ENCODE peak calls at places on chromosomes 7 and 10, in four cellular contexts. N is heart right ventricle, C is AG04450, R is body of pancreas. Z is an unnamed sample.

GRCh38 chr7:150580615-150580986 is 13.4 kb downstream of the GIMAP4 start:
- DNase-seq in N (no peak), C (no peak), R (no peak), Z (no peak)

GRCh38 chr7:25216837-25217236 is 11.4 kb downstream of the NPVF start:
- DNase-seq in N (no peak), C (peak), R (no peak), Z (no peak)

GRCh38 chr10:48406204-48406603 is 99.7 kb downstream of the MAPK8 start:
- DNase-seq in N (no peak), C (no peak), R (no peak), Z (peak)

GRCh38 chr10:124339951-124340760 is 78.6 kb downstream of the OAT start:
- DNase-seq in N (no peak), C (peak), R (no peak), Z (no peak)

GRCh38 chr7:143352506-143353130 is 9.9 kb downstream of the FAM131B start:
- DNase-seq in N (no peak), C (no peak), R (no peak), Z (no peak)

GRCh38 chr10:113563306-113564088 is 10.6 kb downstream of the HABP2 start:
- DNase-seq in N (peak), C (peak), R (peak), Z (no peak)

GRCh38 chr7:37557810-37558209 is 109.1 kb upstream of the ELMO1 start:
- DNase-seq in N (no peak), C (no peak), R (no peak), Z (no peak)

GRCh38 chr7:98110249-98111022 is 3.8 kb downstream of the LMTK2 start:
- DNase-seq in N (no peak), C (no peak), R (peak), Z (no peak)

GRCh38 chr10:22736134-22736533 is 21.8 kb upstream of the PIP4K2A start:
- DNase-seq in N (no peak), C (no peak), R (no peak), Z (no peak)

GRCh38 chr7:107152011-107152410 is 16.8 kb upstream of the HBP1 start:
- DNase-seq in N (no peak), C (no peak), R (no peak), Z (no peak)

GRCh38 chr7:24701232-24701898 is 55.9 kb downstream of the GSDME start:
- DNase-seq in N (no peak), C (peak), R (no peak), Z (peak)

GRCh38 chr10:786666-787512 is 97.4 kb upstream of the DIP2C start:
- DNase-seq in N (no peak), C (no peak), R (no peak), Z (no peak)

GRCh38 chr7:46603780-46604725 is 683.0 kb upstream of the IGFBP3 start:
- DNase-seq in N (peak), C (no peak), R (peak), Z (no peak)

GRCh38 chr10:6120691-6121090 is 31.9 kb downstream of the RBM17 start:
- DNase-seq in N (no peak), C (no peak), R (no peak), Z (no peak)

GRCh38 chr7:136958016-136958415 is 89.6 kb downstream of the CHRM2 start:
- DNase-seq in N (no peak), C (no peak), R (no peak), Z (no peak)

GRCh38 chr7:25026156-25026555 is 46.2 kb upstream of the OSBPL3 start:
- DNase-seq in N (no peak), C (no peak), R (no peak), Z (no peak)

GRCh38 chr10:132096223-132096622 is 30.5 kb downstream of the JAKMIP3 start:
- DNase-seq in N (no peak), C (no peak), R (no peak), Z (peak)

GRCh38 chr10:19302117-19302516 is 253.5 kb downstream of the MALRD1 start:
- DNase-seq in N (no peak), C (peak), R (no peak), Z (peak)

GRCh38 chr7:41786324-41786723 is 83.4 kb upstream of the INHBA start:
- DNase-seq in N (no peak), C (no peak), R (no peak), Z (no peak)

GRCh38 chr7:150948791-150949251 is 29.3 kb downstream of the KCNH2 start:
- DNase-seq in N (no peak), C (no peak), R (no peak), Z (no peak)

GRCh38 chr7:34096777-34097176 is 191.4 kb downstream of the BMPER start:
- DNase-seq in N (no peak), C (no peak), R (no peak), Z (no peak)

GRCh38 chr10:5018150-5018549 is 14.5 kb upstream of the AKR1C2 start:
- DNase-seq in N (no peak), C (no peak), R (no peak), Z (no peak)
- TF ChIP-seq CTCF in N (no peak), C (no peak), R (no peak), Z (no peak)

GRCh38 chr10:116757246-116757645 is 14.9 kb upstream of the HSPA12A start:
- DNase-seq in N (no peak), C (no peak), R (no peak), Z (no peak)

GRCh38 chr10:116761883-116762282 is 19.5 kb upstream of the HSPA12A start:
- DNase-seq in N (no peak), C (no peak), R (no peak), Z (no peak)

GRCh38 chr10:116764979-116765378 is 22.6 kb upstream of the HSPA12A start:
- DNase-seq in N (no peak), C (no peak), R (no peak), Z (no peak)

GRCh38 chr10:116763440-116763839 is 21.1 kb upstream of the HSPA12A start:
- DNase-seq in N (no peak), C (no peak), R (no peak), Z (no peak)

GRCh38 chr10:116760919-116761318 is 18.6 kb upstream of the HSPA12A start:
- DNase-seq in N (no peak), C (no peak), R (no peak), Z (no peak)
- TF ChIP-seq CTCF in N (no peak), C (no peak), R (no peak), Z (no peak)

DNA sequence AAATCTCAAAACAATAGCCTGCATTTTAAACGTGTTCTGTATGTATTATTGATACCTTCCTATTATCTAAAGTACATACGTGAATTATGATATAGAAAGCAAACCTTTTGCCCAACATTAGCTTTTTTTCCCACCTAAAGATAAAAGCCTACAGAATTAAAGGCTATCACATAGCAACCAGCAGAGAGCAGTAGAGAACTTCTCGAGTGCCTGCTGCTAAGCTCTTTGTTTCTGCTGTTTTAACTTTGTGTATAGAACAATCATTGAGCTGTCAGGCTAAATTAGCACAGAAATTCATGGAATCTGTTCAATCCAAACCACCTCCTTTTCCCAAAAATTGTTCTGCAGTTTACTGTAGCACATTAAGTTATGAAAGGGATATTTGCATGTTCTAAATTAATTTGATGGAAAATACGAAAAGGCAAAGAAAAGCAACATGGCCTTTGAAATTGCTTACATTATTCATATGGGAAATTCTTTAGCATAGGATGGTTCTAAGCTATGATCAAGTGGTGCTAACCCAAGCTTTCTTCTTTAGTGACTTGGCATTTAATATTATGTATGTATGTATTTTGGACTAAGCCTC is 1288.5 kb downstream of the GATA3 start:
- DNase-seq in N (no peak), C (peak), R (peak), Z (peak)
- TF ChIP-seq CTCF in N (peak), C (peak), R (peak), Z (peak)

DNA sequence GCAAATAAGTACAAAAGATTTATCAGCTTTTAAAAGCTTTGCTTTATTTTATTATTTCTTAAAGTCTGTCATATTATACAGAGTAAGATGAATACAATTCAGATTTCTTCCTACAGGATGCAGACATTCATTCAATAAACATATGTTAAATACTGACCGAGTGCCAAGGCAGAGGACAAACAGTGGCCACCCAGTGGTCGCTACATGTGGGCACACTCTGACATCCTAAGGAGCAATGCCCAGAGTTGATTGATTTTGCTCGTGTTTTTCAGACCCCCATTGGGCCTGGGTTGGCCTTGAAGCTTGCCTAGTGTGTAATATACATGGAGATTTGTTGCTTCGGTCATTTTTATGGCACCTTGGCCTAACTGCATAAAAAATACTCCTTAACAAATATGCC is 201.2 kb downstream of the CCDC3 start:
- DNase-seq in N (no peak), C (no peak), R (no peak), Z (no peak)
- TF ChIP-seq CTCF in N (no peak), C (peak), R (no peak), Z (peak)

DNA sequence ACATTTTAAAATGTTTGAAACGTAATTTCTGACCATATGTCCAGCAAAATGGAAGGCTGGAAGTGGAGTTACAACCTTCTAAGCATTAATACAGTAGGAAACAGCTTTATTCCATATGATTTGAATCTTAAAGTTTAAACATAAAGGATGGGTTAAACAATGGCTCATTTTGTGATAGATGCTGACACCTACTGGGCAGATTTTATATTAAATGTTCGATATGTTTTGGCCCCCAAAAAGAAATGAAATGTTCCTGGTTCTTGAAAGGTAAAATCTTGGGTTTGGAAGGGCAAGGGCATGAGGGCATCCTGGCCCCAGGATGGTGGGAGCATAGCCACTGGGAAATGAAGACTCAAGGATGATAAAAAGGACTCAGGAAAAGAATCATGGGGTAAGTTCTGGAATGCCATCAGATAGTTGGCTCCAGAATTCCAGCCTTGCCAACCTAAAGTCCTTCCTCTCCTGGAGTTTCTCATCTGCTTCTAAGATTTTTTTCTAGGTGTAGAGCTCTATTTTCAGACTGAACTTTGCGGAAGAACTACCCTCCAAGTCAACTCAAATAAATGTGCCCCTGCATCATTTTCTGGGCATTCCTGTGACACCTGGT is 34.6 kb upstream of the SLC35G1 start:
- DNase-seq in N (no peak), C (no peak), R (no peak), Z (no peak)
- TF ChIP-seq CTCF in N (no peak), C (peak), R (peak), Z (peak)

GRCh38 chr7:125661-126060 is 66.7 kb upstream of the FAM20C start:
- DNase-seq in N (no peak), C (no peak), R (no peak), Z (no peak)
- TF ChIP-seq CTCF in N (no peak), C (no peak), R (no peak), Z (no peak)

GRCh38 chr10:74753295-74754211 is 72.8 kb upstream of the KAT6B start:
- DNase-seq in N (no peak), C (no peak), R (peak), Z (no peak)

GRCh38 chr10:74748632-74749031 is 77.8 kb upstream of the KAT6B start:
- DNase-seq in N (no peak), C (no peak), R (no peak), Z (no peak)

GRCh38 chr10:74752371-74752990 is 73.9 kb upstream of the KAT6B start:
- DNase-seq in N (no peak), C (no peak), R (no peak), Z (no peak)

GRCh38 chr10:74754397-74754796 is 72.0 kb upstream of the KAT6B start:
- DNase-seq in N (no peak), C (no peak), R (no peak), Z (no peak)

DNA sequence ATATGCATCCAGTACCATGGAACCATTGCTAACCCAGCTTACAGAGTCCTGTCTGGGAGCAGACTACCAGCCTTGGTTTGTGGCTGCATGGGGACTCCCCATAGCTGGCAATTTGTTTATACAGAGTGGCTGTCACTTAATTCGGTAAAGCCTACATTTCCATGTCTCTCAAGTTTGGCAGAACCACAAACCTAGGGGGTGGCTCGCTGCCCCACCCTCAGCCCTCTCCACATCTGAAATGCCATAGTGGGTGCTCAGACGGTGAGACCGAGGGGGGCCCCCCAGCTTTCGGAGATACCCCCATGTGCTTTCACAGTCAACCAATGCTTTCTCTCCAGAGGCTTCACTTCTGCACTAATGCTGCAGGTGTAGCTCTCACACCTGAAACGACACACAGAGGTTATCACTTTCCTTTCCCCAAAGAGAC is 75.5 kb upstream of the KAT6B start:
- DNase-seq in N (no peak), C (no peak), R (no peak), Z (no peak)
- TF ChIP-seq CTCF in N (no peak), C (no peak), R (no peak), Z (no peak)

Z was measured in retinal pigment epithelial cell.